ENCODE peak calls at places on chromosomes 1 and 21, in ten cellular contexts. S, P, T, I, V, A, J, D, L and C are unnamed samples.

GRCh38 chr1:204417231-204417997 is 5.8 kb upstream of the PPP1R15B start:
- DNase-seq in S (peak; percentile 94), P (peak; percentile 32), T (peak; percentile 69), I (peak; percentile 97), V (peak; percentile 74), A (peak; percentile 62), J (peak; percentile 97), D (peak; percentile 77), L (peak; percentile 99), C (peak; percentile 98)

GRCh38 chr21:17794631-17795030 is 24.5 kb downstream of the C21orf91 start:
- DNase-seq in S (no peak), P (no peak), T (no peak), I (no peak), V (no peak), A (no peak), J (no peak), D (no peak), L (no peak), C (no peak)

GRCh38 chr1:3105167-3105863 is 36.3 kb downstream of the PRDM16 start:
- DNase-seq in S (no peak), P (no peak), T (no peak), I (no peak), V (peak; percentile 38), A (no peak), J (no peak), D (no peak), L (no peak), C (no peak)

GRCh38 chr1:56065729-56066128 is 513.6 kb downstream of the PLPP3 start:
- DNase-seq in S (no peak), P (no peak), T (no peak), I (no peak), V (no peak), A (no peak), J (no peak), D (no peak), L (no peak), C (peak; percentile 16)

GRCh38 chr1:56098956-56099355 is 480.4 kb downstream of the PLPP3 start:
- DNase-seq in S (no peak), P (no peak), T (no peak), I (peak; percentile 51), V (no peak), A (no peak), J (peak; percentile 85), D (no peak), L (no peak), C (no peak)

GRCh38 chr21:46159841-46160562 is 4.6 kb upstream of the FTCD start:
- DNase-seq in S (no peak), P (no peak), T (no peak), I (no peak), V (no peak), A (no peak), J (no peak), D (no peak), L (no peak), C (no peak)

GRCh38 chr21:41914965-41915364 is 35.8 kb upstream of the PRDM15 start:
- DNase-seq in S (no peak), P (no peak), T (no peak), I (no peak), V (no peak), A (no peak), J (no peak), D (no peak), L (no peak), C (no peak)

GRCh38 chr1:147539122-147539575 is 2.2 kb upstream of the BCL9 start:
- DNase-seq in S (peak; percentile 62), P (no peak), T (no peak), I (peak; percentile 98), V (peak; percentile 77), A (peak; percentile 36), J (peak; percentile 98), D (peak; percentile 37), L (peak; percentile 95), C (peak; percentile 9)

GRCh38 chr1:94737124-94737998 is 82.8 kb upstream of the SLC44A3 start:
- DNase-seq in S (no peak), P (no peak), T (no peak), I (peak; percentile 71), V (no peak), A (no peak), J (peak; percentile 45), D (no peak), L (peak; percentile 26), C (no peak)

GRCh38 chr1:151343587-151343986 is 3.5 kb downstream of the RFX5 start:
- DNase-seq in S (no peak), P (no peak), T (no peak), I (no peak), V (no peak), A (no peak), J (no peak), D (no peak), L (no peak), C (no peak)

GRCh38 chr1:92973203-92973907 is 12.1 kb upstream of the DIPK1A start:
- DNase-seq in S (no peak), P (no peak), T (no peak), I (no peak), V (no peak), A (no peak), J (no peak), D (no peak), L (no peak), C (peak; percentile 83)

GRCh38 chr1:11934295-11935039 is at the start of gene PLOD1:
- DNase-seq in S (peak; percentile 69), P (peak; percentile 92), T (peak; percentile 92), I (peak; percentile 91), V (peak; percentile 79), A (peak; percentile 92), J (peak; percentile 84), D (peak; percentile 94), L (peak; percentile 86), C (peak; percentile 49)

GRCh38 chr1:61754545-61754944 is 12.3 kb downstream of the PATJ start:
- DNase-seq in S (no peak), P (no peak), T (no peak), I (no peak), V (peak; percentile 36), A (no peak), J (no peak), D (no peak), L (peak; percentile 90), C (peak; percentile 93)

GRCh38 chr1:22105611-22106207 is 37.2 kb downstream of the WNT4 start:
- DNase-seq in S (peak; percentile 38), P (no peak), T (no peak), I (peak; percentile 74), V (peak; percentile 44), A (no peak), J (peak; percentile 69), D (no peak), L (peak; percentile 75), C (peak; percentile 45)

GRCh38 chr1:173988068-173988467 is 34.1 kb downstream of the RC3H1 start:
- DNase-seq in S (no peak), P (no peak), T (no peak), I (no peak), V (no peak), A (no peak), J (no peak), D (no peak), L (no peak), C (no peak)

GRCh38 chr1:155713054-155713453 is 24.2 kb downstream of the DAP3 start:
- DNase-seq in S (no peak), P (no peak), T (no peak), I (no peak), V (no peak), A (no peak), J (no peak), D (no peak), L (no peak), C (no peak)

GRCh38 chr1:225629483-225629882 is 23.4 kb downstream of the ENAH start:
- DNase-seq in S (no peak), P (no peak), T (no peak), I (no peak), V (no peak), A (no peak), J (no peak), D (no peak), L (no peak), C (no peak)

GRCh38 chr1:220813013-220813412 is 26.3 kb downstream of the MTARC1 start:
- DNase-seq in S (no peak), P (no peak), T (no peak), I (no peak), V (no peak), A (no peak), J (no peak), D (no peak), L (no peak), C (no peak)
- TF ChIP-seq CTCF in S (no peak), P (no peak), T (no peak), I (no peak), V (no peak), A (no peak), J (no peak), D (no peak), L (no peak), C (no peak)

GRCh38 chr1:162552684-162553252 is 8.8 kb upstream of the UAP1 start:
- DNase-seq in S (no peak), P (no peak), T (no peak), I (no peak), V (no peak), A (no peak), J (no peak), D (no peak), L (peak; percentile 39), C (no peak)

GRCh38 chr1:162554258-162554657 is 7.3 kb upstream of the UAP1 start:
- DNase-seq in S (no peak), P (no peak), T (no peak), I (peak; percentile 67), V (no peak), A (no peak), J (peak; percentile 10), D (no peak), L (no peak), C (no peak)

GRCh38 chr1:162550925-162551324 is 10.6 kb upstream of the UAP1 start:
- DNase-seq in S (no peak), P (no peak), T (no peak), I (no peak), V (no peak), A (no peak), J (no peak), D (no peak), L (peak; percentile 51), C (no peak)

GRCh38 chr1:162549001-162549400 is 12.5 kb upstream of the UAP1 start:
- DNase-seq in S (no peak), P (no peak), T (no peak), I (no peak), V (no peak), A (no peak), J (no peak), D (no peak), L (no peak), C (no peak)

GRCh38 chr1:162551969-162552683 is 9.4 kb upstream of the UAP1 start:
- DNase-seq in S (no peak), P (no peak), T (no peak), I (peak; percentile 63), V (no peak), A (no peak), J (no peak), D (no peak), L (no peak), C (no peak)
- H3K4me1 ChIP-seq in S (no peaks in the 10 kb centered on the region), P (no peaks in the 10 kb centered on the region), T (no peaks in the 10 kb centered on the region), I (peaks cover 2% of the 10 kb centered on the region), V (no peaks in the 10 kb centered on the region), A (no peaks in the 10 kb centered on the region), J (peaks cover 4% of the 10 kb centered on the region), D (no peaks in the 10 kb centered on the region), L (peaks cover 18% of the 10 kb centered on the region), C (peaks cover 15% of the 10 kb centered on the region)

GRCh38 chr1:162443906-162444305 is 32.0 kb upstream of the SH2D1B start:
- DNase-seq in S (no peak), P (no peak), T (no peak), I (no peak), V (no peak), A (no peak), J (no peak), D (no peak), L (no peak), C (no peak)
- H3K27ac ChIP-seq in S (no peak overlapping the region), P (no peak overlapping the region), T (no peak overlapping the region), I (no peak overlapping the region), V (no peak overlapping the region), A (no peak overlapping the region), J (no peak overlapping the region), D (no peak overlapping the region), L (no peak overlapping the region), C (no peak overlapping the region)

GRCh38 chr1:192914092-192914491 is 105.3 kb downstream of the RGS2 start:
- DNase-seq in S (no peak), P (no peak), T (no peak), I (no peak), V (no peak), A (no peak), J (no peak), D (no peak), L (no peak), C (no peak)
- TF ChIP-seq CTCF in S (no peak), P (no peak), T (no peak), I (no peak), V (no peak), A (no peak), J (no peak), D (no peak), L (no peak), C (no peak)